ENCODE peak calls at places on chromosomes 5 and 9, in eight cellular contexts. O, E, M, H, A, X, Y and U are unnamed samples.

GRCh38 chr5:167064199-167064811 is 1227.1 kb upstream of the WWC1 start:
- DNase-seq in O (no peak), E (no peak), M (no peak), H (no peak), A (no peak), X (no peak), Y (no peak), U (no peak)

GRCh38 chr5:1669276-1670155 is 130.1 kb downstream of the MRPL36 start:
- DNase-seq in O (no peak), E (no peak), M (no peak), H (no peak), A (no peak), X (no peak), Y (no peak), U (no peak)

GRCh38 chr5:175378444-175379028 is 65.4 kb downstream of the DRD1 start:
- DNase-seq in O (peak), E (no peak), M (no peak), H (peak), A (no peak), X (no peak), Y (peak), U (peak)

GRCh38 chr5:178732281-178732680 is 1.8 kb upstream of the ZNF354A start:
- DNase-seq in O (no peak), E (no peak), M (no peak), H (no peak), A (no peak), X (no peak), Y (no peak), U (no peak)

GRCh38 chr5:175683231-175683630 is 25.4 kb downstream of the HRH2 start:
- DNase-seq in O (no peak), E (no peak), M (no peak), H (no peak), A (no peak), X (peak), Y (no peak), U (no peak)

GRCh38 chr5:168874713-168875380 is 295.7 kb upstream of the PANK3 start:
- DNase-seq in O (peak), E (no peak), M (no peak), H (peak), A (no peak), X (no peak), Y (no peak), U (no peak)

GRCh38 chr5:10485142-10485795 is 43.6 kb downstream of the ROPN1L start:
- DNase-seq in O (peak), E (no peak), M (peak), H (peak), A (no peak), X (peak), Y (no peak), U (no peak)

GRCh38 chr9:27425827-27426716 is 98.0 kb upstream of the IFNK start:
- DNase-seq in O (no peak), E (no peak), M (no peak), H (no peak), A (no peak), X (no peak), Y (no peak), U (no peak)

GRCh38 chr9:35729700-35730485 is 2.1 kb downstream of the TLN1 start:
- DNase-seq in O (peak), E (no peak), M (peak), H (peak), A (peak), X (peak), Y (peak), U (peak)

GRCh38 chr5:53173083-53173482 is 63.5 kb upstream of the MOCS2 start:
- DNase-seq in O (no peak), E (no peak), M (no peak), H (no peak), A (peak), X (no peak), Y (peak), U (peak)

GRCh38 chr9:16652511-16653101 is 217.9 kb downstream of the BNC2 start:
- DNase-seq in O (no peak), E (no peak), M (no peak), H (peak), A (no peak), X (no peak), Y (no peak), U (no peak)

GRCh38 chr5:136053336-136054121 is 24.7 kb downstream of the TGFBI start:
- DNase-seq in O (peak), E (no peak), M (no peak), H (peak), A (no peak), X (no peak), Y (peak), U (no peak)

GRCh38 chr5:15957124-15957523 is 222.5 kb downstream of the MARCHF11 start:
- DNase-seq in O (no peak), E (no peak), M (no peak), H (no peak), A (no peak), X (no peak), Y (no peak), U (no peak)

GRCh38 chr5:132489871-132490483 is 596 bp downstream of the IRF1 start:
- DNase-seq in O (peak), E (no peak), M (peak), H (peak), A (peak), X (peak), Y (peak), U (peak)

GRCh38 chr5:150517272-150518152 is 9.6 kb downstream of the NDST1 start:
- DNase-seq in O (peak), E (no peak), M (peak), H (peak), A (peak), X (no peak), Y (peak), U (peak)

GRCh38 chr5:132266836-132267160 is 9.3 kb downstream of the PDLIM4 start:
- DNase-seq in O (no peak), E (no peak), M (no peak), H (no peak), A (no peak), X (no peak), Y (no peak), U (peak)

GRCh38 chr5:14212838-14213237 is 69.7 kb downstream of the TRIO start:
- DNase-seq in O (no peak), E (no peak), M (no peak), H (no peak), A (no peak), X (no peak), Y (no peak), U (peak)

GRCh38 chr5:115096034-115096769 is 73.5 kb downstream of the TRIM36 start:
- DNase-seq in O (peak), E (no peak), M (no peak), H (no peak), A (no peak), X (no peak), Y (no peak), U (no peak)

GRCh38 chr9:78261403-78262001 is 25.6 kb downstream of the CEP78 start:
- DNase-seq in O (peak), E (no peak), M (peak), H (peak), A (no peak), X (no peak), Y (peak), U (no peak)

GRCh38 chr9:121281614-121282291 is 13.8 kb downstream of the GSN start:
- DNase-seq in O (peak), E (no peak), M (no peak), H (peak), A (peak), X (peak), Y (peak), U (peak)

GRCh38 chr5:168992687-168993086 is 308.3 kb downstream of the SLIT3 start:
- DNase-seq in O (no peak), E (no peak), M (peak), H (no peak), A (no peak), X (no peak), Y (no peak), U (no peak)

GRCh38 chr5:60463179-60463868 is 236.6 kb downstream of the DEPDC1B start:
- DNase-seq in O (peak), E (no peak), M (no peak), H (no peak), A (no peak), X (no peak), Y (no peak), U (no peak)

GRCh38 chr9:34552606-34552981 is 29.8 kb upstream of the ENHO start:
- DNase-seq in O (no peak), E (no peak), M (no peak), H (no peak), A (no peak), X (peak), Y (no peak), U (no peak)

GRCh38 chr9:114694146-114694545 is 12.2 kb upstream of the TEX48 start:
- DNase-seq in O (peak), E (no peak), M (no peak), H (peak), A (no peak), X (no peak), Y (no peak), U (no peak)

GRCh38 chr9:88733651-88734470 is 198.9 kb downstream of the NXNL2 start:
- DNase-seq in O (peak), E (no peak), M (no peak), H (peak), A (no peak), X (no peak), Y (peak), U (no peak)

GRCh38 chr5:148445578-148445977 is 61.8 kb downstream of the FBXO38 start:
- DNase-seq in O (no peak), E (no peak), M (no peak), H (no peak), A (no peak), X (no peak), Y (no peak), U (no peak)

GRCh38 chr5:179298181-179298993 is 46.9 kb downstream of the ADAMTS2 start:
- DNase-seq in O (no peak), E (no peak), M (no peak), H (no peak), A (no peak), X (no peak), Y (no peak), U (no peak)

GRCh38 chr9:14219865-14220655 is 93.9 kb downstream of the NFIB start:
- DNase-seq in O (peak), E (no peak), M (no peak), H (no peak), A (no peak), X (no peak), Y (no peak), U (no peak)

GRCh38 chr5:176870110-176870591 is 29.0 kb downstream of the HK3 start:
- DNase-seq in O (peak), E (no peak), M (peak), H (peak), A (peak), X (no peak), Y (peak), U (peak)

GRCh38 chr9:16112116-16112515 is 559.3 kb downstream of the CCDC171 start:
- DNase-seq in O (no peak), E (no peak), M (no peak), H (no peak), A (no peak), X (no peak), Y (no peak), U (no peak)

GRCh38 chr9:89993678-89994630 is 389.1 kb downstream of the GADD45G start:
- DNase-seq in O (no peak), E (no peak), M (no peak), H (no peak), A (peak), X (peak), Y (no peak), U (peak)

GRCh38 chr9:21252727-21253547 is 13.1 kb upstream of the IFNA14 start:
- DNase-seq in O (peak), E (no peak), M (peak), H (peak), A (no peak), X (no peak), Y (peak), U (no peak)

GRCh38 chr5:170265527-170265926 is 32.0 kb downstream of the LCP2 start:
- DNase-seq in O (peak), E (no peak), M (no peak), H (no peak), A (no peak), X (peak), Y (no peak), U (no peak)

GRCh38 chr5:170267431-170268152 is 30.0 kb downstream of the LCP2 start:
- DNase-seq in O (peak), E (peak), M (peak), H (peak), A (peak), X (peak), Y (peak), U (peak)

GRCh38 chr5:170268153-170268689 is 29.4 kb downstream of the LCP2 start:
- DNase-seq in O (no peak), E (no peak), M (no peak), H (no peak), A (no peak), X (no peak), Y (no peak), U (no peak)

GRCh38 chr5:170268884-170269283 is 28.7 kb downstream of the LCP2 start:
- DNase-seq in O (no peak), E (no peak), M (no peak), H (no peak), A (no peak), X (no peak), Y (no peak), U (no peak)

GRCh38 chr5:170266570-170267379 is 30.8 kb downstream of the LCP2 start:
- DNase-seq in O (no peak), E (no peak), M (no peak), H (no peak), A (no peak), X (no peak), Y (no peak), U (no peak)
- H3K27ac ChIP-seq in O (no peak), E (peak), M (no peak), H (no peak), A (peak), X (no peak), Y (no peak), U (peak)

GRCh38 chr9:134530724-134531123 is 110.9 kb upstream of the COL5A1 start:
- DNase-seq in O (no peak), E (no peak), M (no peak), H (no peak), A (no peak), X (no peak), Y (no peak), U (no peak)
- TF ChIP-seq CTCF in O (no peak), E (no peak), M (no peak), H (no peak), A (no peak), X (no peak), Y (no peak), U (no peak)

DNA sequence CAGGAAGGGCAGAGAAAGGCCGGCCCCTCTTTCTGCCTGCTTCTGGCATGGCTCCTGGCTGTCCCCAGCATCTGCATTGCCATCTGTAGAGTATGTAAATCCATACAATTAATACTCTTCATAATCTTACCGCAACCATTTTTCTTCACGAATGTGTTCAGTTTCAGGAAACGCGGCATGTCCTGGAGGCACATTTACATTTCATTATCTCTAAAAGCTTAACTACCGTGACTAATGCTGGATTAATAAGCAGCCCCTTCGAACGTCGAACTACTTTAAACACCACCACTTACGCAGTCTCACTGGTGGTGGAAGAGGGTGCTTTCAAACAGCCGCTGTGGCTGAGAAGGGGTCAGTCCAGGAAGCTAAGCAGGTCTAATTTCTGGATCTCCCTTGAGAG is 85.6 kb downstream of the C5orf15 start:
- DNase-seq in O (no peak), E (no peak), M (no peak), H (no peak), A (no peak), X (peak), Y (no peak), U (no peak)
- H3K27ac ChIP-seq in O (no peak), E (no peak), M (no peak), H (no peak), A (no peak), X (no peak), Y (no peak), U (no peak)

DNA sequence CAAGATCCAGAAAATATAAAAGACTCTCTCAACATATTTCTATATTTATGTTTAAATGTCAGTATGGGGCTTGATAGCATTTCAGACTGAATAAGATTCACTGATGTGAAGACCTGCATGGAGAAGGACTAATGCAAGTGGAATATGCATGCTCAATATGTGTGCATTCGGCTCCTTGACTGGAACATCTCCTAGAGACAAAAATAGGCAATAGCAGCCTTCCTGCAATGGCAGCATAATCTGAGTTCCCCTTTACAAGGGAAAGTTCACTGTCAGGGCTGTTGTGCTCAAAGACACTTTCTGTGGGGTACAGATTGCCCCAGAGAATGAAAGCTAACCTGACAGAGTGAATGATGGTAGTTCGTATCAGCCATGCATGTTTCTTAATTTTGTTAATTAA is 42.4 kb downstream of the STARD4 start:
- DNase-seq in O (no peak), E (no peak), M (no peak), H (no peak), A (no peak), X (no peak), Y (no peak), U (no peak)
- TF ChIP-seq CTCF in O (peak), E (no peak), M (peak), H (peak), A (no peak), X (no peak), Y (no peak), U (no peak)

GRCh38 chr9:684950-685340 is 156.6 kb upstream of the DMRT1 start:
- DNase-seq in O (peak), E (no peak), M (no peak), H (peak), A (no peak), X (no peak), Y (no peak), U (no peak)
- H3K27ac ChIP-seq in O (peak), E (no peak), M (peak), H (no peak), A (peak), X (peak), Y (no peak), U (peak)

GRCh38 chr9:123955637-123956036 is 25.7 kb upstream of the DENND1A start:
- DNase-seq in O (no peak), E (no peak), M (no peak), H (no peak), A (no peak), X (no peak), Y (no peak), U (no peak)
- TF ChIP-seq CTCF in O (no peak), E (no peak), M (no peak), H (no peak), A (no peak), X (no peak), Y (no peak), U (no peak)

GRCh38 chr9:96338299-96338698 is 36.3 kb upstream of the HSD17B3 start:
- DNase-seq in O (no peak), E (no peak), M (no peak), H (no peak), A (no peak), X (no peak), Y (no peak), U (no peak)

GRCh38 chr9:96345551-96345950 is 38.0 kb downstream of the SLC35D2 start:
- DNase-seq in O (no peak), E (no peak), M (no peak), H (no peak), A (no peak), X (no peak), Y (no peak), U (no peak)

GRCh38 chr9:96344458-96345180 is 38.9 kb downstream of the SLC35D2 start:
- DNase-seq in O (peak), E (no peak), M (peak), H (peak), A (peak), X (peak), Y (peak), U (peak)

GRCh38 chr9:96340707-96341106 is 38.7 kb upstream of the HSD17B3 start:
- DNase-seq in O (no peak), E (no peak), M (no peak), H (no peak), A (no peak), X (no peak), Y (no peak), U (no peak)

DNA sequence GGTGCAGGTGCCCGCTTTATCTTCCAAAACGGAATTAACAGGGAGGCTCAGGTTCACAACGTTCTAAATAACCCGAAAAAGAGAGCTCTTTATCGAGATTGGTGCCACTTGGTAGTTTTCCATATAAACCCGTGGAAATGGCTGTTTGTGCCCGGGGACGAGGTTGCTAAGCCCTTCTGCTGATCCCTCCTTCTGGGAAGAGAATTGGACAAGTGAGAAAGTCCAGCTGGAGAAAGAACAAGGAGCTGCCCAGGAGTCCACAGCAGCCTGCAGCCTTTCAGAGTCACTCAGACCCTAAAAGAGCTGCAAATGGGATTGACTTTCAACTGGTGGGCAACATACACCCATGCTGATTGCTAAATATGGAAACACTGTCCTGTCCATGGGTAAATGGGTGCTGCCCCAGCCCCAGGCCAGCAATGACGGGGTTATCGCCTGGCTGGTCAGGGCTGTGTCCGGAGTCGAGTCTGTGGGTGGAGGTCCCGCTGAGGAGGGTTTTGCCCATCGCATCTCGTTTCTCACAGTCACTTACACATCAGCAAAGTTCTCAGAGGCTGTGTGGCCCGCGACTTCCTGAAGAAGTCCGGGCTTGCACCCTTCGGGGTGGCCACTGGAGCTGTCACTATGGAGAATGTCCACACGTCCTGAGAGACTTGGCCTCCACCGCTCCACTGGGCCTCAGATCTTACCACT is 40.7 kb upstream of the HSD17B3 start:
- DNase-seq in O (no peak), E (no peak), M (no peak), H (no peak), A (no peak), X (no peak), Y (no peak), U (peak)
- H3K27ac ChIP-seq in O (no peak), E (no peak), M (peak), H (no peak), A (peak), X (peak), Y (peak), U (peak)

DNA sequence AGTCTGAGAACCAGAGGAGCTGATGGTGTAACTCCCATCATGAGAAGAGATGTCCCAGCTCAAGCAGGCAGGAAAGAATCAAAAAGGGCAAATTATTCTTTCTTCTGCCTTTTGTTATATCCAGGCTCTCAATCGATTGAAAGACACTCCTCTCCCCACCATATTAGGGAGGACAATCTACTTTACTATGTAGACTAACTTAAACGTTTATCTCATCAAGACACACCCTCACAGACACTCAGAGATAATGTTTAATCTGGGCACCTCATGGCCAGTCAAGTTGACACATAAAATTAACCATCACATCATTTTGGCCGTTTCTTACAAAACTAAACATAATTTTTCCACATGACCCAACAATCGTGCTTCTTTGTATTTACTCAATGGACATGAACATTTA is 534.3 kb upstream of the RORB start:
- DNase-seq in O (no peak), E (no peak), M (no peak), H (no peak), A (no peak), X (no peak), Y (no peak), U (no peak)
- TF ChIP-seq CTCF in O (no peak), E (no peak), M (no peak), H (no peak), A (no peak), X (no peak), Y (no peak), U (no peak)

DNA sequence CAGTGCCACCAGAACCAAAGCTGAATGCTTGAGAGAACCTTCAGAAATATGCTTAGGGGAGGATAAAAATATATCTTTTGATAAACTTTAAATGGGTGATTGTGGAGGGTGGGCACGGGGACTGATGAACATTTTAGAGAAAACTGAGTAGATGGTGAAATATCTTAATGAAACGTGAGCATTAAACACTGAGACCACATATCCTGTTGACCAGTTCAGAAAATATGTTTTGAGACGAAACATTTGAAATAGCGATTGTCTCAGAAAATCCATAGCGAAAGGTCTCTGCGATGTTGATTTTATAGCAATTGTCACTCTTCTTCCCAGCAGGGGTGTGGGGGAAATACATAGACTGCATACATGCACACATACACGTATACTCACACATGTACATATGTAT is 231.0 kb downstream of the ESM1 start:
- DNase-seq in O (peak), E (no peak), M (no peak), H (peak), A (no peak), X (no peak), Y (no peak), U (no peak)
- H3K27ac ChIP-seq in O (no peak), E (no peak), M (no peak), H (peak), A (no peak), X (no peak), Y (no peak), U (no peak)